ENCODE peak calls at places on chromosomes 2 and 18, in ten cellular contexts. W is GM23248, D is hepatocyte, B is uterus, J is Peyer's patch, G is endodermal cell, E is psoas muscle, O is upper lobe of right lung, C is SJSA1, M is neural progenitor cell. P is an unnamed sample.

GRCh38 chr2:65834062-65834461 is 401.7 kb upstream of the SPRED2 start:
- DNase-seq in M (no peak), E (no peak), W (no peak), O (no peak), D (no peak), B (no peak), J (no peak), C (no peak), G (peak; percentile 46), P (no peak)

GRCh38 chr2:112927745-112928144 is 16.8 kb downstream of the IL37 start:
- DNase-seq in G (no peak), C (no peak), O (no peak), D (no peak), E (no peak), J (no peak), M (no peak), W (peak; percentile 12), B (no peak), P (no peak)

GRCh38 chr2:204108301-204108700 is 171.7 kb downstream of the ICOS start:
- DNase-seq in M (peak; percentile 73), J (no peak), G (peak; percentile 80), O (no peak), C (peak; percentile 48), B (peak; percentile 51), W (peak; percentile 9), E (no peak), D (peak; percentile 53), P (no peak)

GRCh38 chr2:88880441-88880953 is 189.0 kb downstream of the RPIA start:
- DNase-seq in G (peak; percentile 50), O (no peak), C (no peak), J (peak; percentile 29), D (peak; percentile 13), W (peak; percentile 64), E (no peak), B (peak; percentile 16), M (peak; percentile 11), P (no peak)

GRCh38 chr18:63160172-63160995 is 159.2 kb downstream of the BCL2 start:
- DNase-seq in O (no peak), W (no peak), G (no peak), D (no peak), E (no peak), B (no peak), J (no peak), C (no peak), M (no peak), P (no peak)

GRCh38 chr2:71531522-71532047 is 78.2 kb downstream of the DYSF start:
- DNase-seq in B (no peak), G (peak; percentile 30), M (no peak), W (peak; percentile 64), E (no peak), J (no peak), C (no peak), O (no peak), D (peak; percentile 25), P (no peak)

GRCh38 chr2:112712903-112713584 is 7.8 kb upstream of the NT5DC4 start:
- DNase-seq in M (no peak), G (no peak), W (peak; percentile 93), E (no peak), J (no peak), C (peak; percentile 36), D (no peak), B (no peak), O (no peak), P (no peak)

GRCh38 chr18:3454365-3455089 is 4.6 kb downstream of the TGIF1 start:
- DNase-seq in O (no peak), M (peak; percentile 76), D (peak; percentile 70), B (peak; percentile 40), C (no peak), W (peak; percentile 73), G (peak; percentile 79), E (no peak), J (peak; percentile 55), P (no peak)

DNA sequence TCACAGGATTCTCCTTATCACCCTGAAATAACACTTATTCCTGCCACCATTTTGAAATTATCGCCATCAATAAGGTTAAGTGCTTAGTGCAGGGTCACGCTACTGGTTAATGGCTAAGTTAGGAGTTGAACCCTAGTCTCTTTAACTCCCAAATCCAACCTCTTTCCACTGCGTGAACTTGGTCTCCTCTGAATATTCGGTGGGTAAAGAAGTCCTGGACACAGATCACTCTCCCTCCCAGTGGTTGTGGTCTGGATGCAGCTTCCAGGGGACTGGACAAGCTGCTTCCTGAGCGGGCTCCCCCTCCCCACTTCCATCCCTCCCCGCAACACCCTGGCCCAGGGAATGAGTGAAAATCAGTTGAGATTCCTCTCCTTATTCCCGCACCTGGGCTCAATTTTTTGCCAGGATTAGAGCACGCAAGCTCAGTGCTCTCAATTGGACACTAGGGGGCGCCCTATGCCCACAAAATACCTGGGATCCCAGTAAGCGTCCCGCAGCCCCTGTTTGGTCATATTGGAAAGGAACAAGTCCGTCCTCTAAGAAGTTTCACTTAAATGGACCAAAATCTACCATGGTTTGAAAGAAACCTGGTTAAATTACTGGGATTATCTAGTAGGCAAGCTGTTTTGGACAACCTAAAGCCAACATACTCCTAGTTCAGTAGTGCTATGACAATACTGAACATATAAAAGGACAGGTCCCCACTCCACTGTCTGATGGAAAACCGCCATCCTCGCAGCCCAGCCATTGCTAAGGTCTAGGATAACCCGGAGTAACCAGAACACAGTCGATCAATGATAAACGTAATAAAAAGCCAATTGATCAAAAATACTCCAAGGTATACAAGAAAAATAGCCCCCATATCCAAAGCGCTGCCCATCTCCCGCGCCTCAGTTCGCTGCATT is 40.4 kb downstream of the DHRS9 start:
- DNase-seq in D (peak; percentile 90), J (peak; percentile 55), W (peak; percentile 75), E (peak; percentile 71), C (peak; percentile 77), B (peak; percentile 40), M (peak; percentile 91), O (peak; percentile 80), G (peak; percentile 94), P (peak; percentile 70)
- H3K4me1 ChIP-seq in D (no peaks in the 10 kb centered on the region), J (no peaks in the 10 kb centered on the region), W (no peaks in the 10 kb centered on the region), E (no peaks in the 10 kb centered on the region), C (no peaks in the 10 kb centered on the region), B (no peaks in the 10 kb centered on the region), M (peaks cover 12% of the 10 kb centered on the region), O (peaks cover 12% of the 10 kb centered on the region), G (no peaks in the 10 kb centered on the region), P (no peaks in the 10 kb centered on the region)

GRCh38 chr2:69907216-69907615 is 7.7 kb upstream of the MXD1 start:
- DNase-seq in G (no peak), M (no peak), E (no peak), C (no peak), B (no peak), J (no peak), D (no peak), O (no peak), W (no peak), P (no peak)

DNA sequence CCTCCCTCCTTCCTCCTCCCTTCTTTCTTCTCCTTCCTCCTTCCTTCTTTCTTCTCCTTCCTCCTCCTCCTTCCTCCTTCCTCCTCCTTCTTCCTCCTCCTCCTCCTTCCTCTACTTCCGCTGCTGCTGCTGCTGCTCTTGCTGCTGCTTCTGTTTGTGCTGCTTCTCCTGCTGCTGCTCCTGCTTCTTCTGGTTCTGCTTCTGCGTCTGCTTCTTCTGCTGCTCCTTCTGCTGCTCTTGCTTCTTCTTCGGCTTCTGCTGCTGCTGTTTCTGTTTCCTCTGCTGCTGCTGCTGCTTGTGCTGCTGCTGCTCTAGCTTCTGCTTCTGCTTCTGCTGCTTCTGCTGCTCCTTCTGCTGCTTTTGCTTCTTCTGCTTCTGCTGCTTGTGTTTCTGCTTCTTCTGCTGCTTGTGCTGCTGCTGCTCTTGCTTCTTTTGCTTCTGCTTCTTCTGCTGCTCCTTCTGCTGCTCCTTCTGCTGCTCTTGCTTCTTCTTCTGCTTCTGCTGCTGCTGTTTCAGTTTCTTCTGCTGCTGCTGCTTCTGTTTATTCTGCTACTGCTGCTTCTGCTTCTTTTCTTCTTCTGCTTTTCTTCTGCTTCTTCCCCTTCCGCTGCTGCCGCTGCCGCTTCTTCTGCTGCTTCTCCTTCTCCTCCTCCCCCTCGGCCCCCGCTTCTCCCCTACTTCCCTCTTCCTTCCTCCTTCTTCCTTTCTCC is 8.6 kb downstream of the SNRNP27 start:
- DNase-seq in C (no peak), E (no peak), M (no peak), D (no peak), G (no peak), W (no peak), J (peak; percentile 72), O (peak; percentile 74), B (no peak), P (no peak)
- H3K27ac ChIP-seq in C (no peak overlapping the region), E (no peak overlapping the region), M (no peak overlapping the region), D (no peak overlapping the region), G (no peak overlapping the region), W (no peak overlapping the region), J (peak overlapping the region; percentile 77), O (no peak overlapping the region), B (no peak overlapping the region), P (no peak overlapping the region)

GRCh38 chr2:21041943-21042707 is 1.7 kb downstream of the APOB start:
- DNase-seq in B (no peak), W (peak; percentile 20), J (no peak), O (no peak), C (no peak), G (no peak), M (no peak), D (peak; percentile 51), E (no peak), P (no peak)

GRCh38 chr2:21042708-21042957 is 1.2 kb downstream of the APOB start:
- DNase-seq in O (no peak), M (no peak), G (no peak), B (no peak), D (no peak), E (no peak), C (no peak), J (no peak), W (no peak), P (no peak)

GRCh38 chr2:21042958-21043743 is 722 bp downstream of the APOB start:
- DNase-seq in D (peak; percentile 86), B (peak; percentile 58), E (peak; percentile 78), J (peak; percentile 48), O (peak; percentile 77), M (peak; percentile 91), W (peak; percentile 62), G (peak; percentile 90), C (no peak), P (peak; percentile 71)

GRCh38 chr2:21044694-21045371 is 960 bp upstream of the APOB start:
- DNase-seq in C (no peak), M (no peak), W (no peak), G (no peak), O (no peak), E (no peak), B (no peak), J (no peak), D (no peak), P (no peak)

GRCh38 chr2:21043744-21044532 is at the start of gene APOB:
- DNase-seq in M (peak; percentile 85), J (no peak), O (peak; percentile 65), G (peak; percentile 87), W (peak; percentile 24), C (no peak), D (peak; percentile 78), E (peak; percentile 55), B (no peak), P (peak; percentile 16)
- H3K4me3 ChIP-seq in M (peak within 1 kb of the TSS; percentile 49), J (no peak within 1 kb of the TSS), O (no peak within 1 kb of the TSS), G (peak within 1 kb of the TSS; percentile 75), W (no peak within 1 kb of the TSS), C (no peak within 1 kb of the TSS), D (peak within 1 kb of the TSS; percentile 14), E (peak within 1 kb of the TSS; percentile 51), B (no peak within 1 kb of the TSS), P (peak within 1 kb of the TSS; percentile 56)

GRCh38 chr18:26548144-26549102 is at the start of gene KCTD1:
- DNase-seq in G (peak; percentile 96), J (peak; percentile 39), W (peak; percentile 91), E (peak; percentile 91), M (peak; percentile 93), O (peak; percentile 89), B (peak; percentile 66), C (peak; percentile 82), D (peak; percentile 91), P (peak; percentile 82)

GRCh38 chr18:26546875-26547301 is 1.5 kb downstream of the KCTD1 start:
- DNase-seq in B (peak; percentile 12), J (no peak), M (peak; percentile 52), C (no peak), W (no peak), D (no peak), G (peak; percentile 81), O (no peak), E (peak; percentile 50), P (no peak)

GRCh38 chr18:26546170-26546874 is 2.0 kb downstream of the KCTD1 start:
- DNase-seq in W (no peak), M (peak; percentile 67), C (no peak), B (no peak), E (no peak), D (no peak), O (no peak), G (no peak), J (no peak), P (no peak)

GRCh38 chr18:26549103-26549485 is 741 bp upstream of the KCTD1 start:
- DNase-seq in D (peak; percentile 38), J (no peak), G (peak; percentile 83), B (no peak), C (peak; percentile 49), E (peak; percentile 55), O (peak; percentile 70), W (peak; percentile 74), M (no peak), P (peak; percentile 16)

GRCh38 chr18:26547302-26548143 is 830 bp downstream of the KCTD1 start:
- DNase-seq in G (peak; percentile 93), W (peak; percentile 80), O (peak; percentile 86), C (no peak), J (peak; percentile 29), E (peak; percentile 73), B (peak; percentile 69), D (peak; percentile 92), M (peak; percentile 92), P (peak; percentile 69)
- H3K4me1 ChIP-seq in G (peaks cover 9% of the 10 kb centered on the region), W (peaks cover 19% of the 10 kb centered on the region), O (peaks cover 29% of the 10 kb centered on the region), C (peaks cover 30% of the 10 kb centered on the region), J (peaks cover 11% of the 10 kb centered on the region), E (peaks cover 17% of the 10 kb centered on the region), B (peaks cover 12% of the 10 kb centered on the region), D (peaks cover 42% of the 10 kb centered on the region), M (peaks cover 53% of the 10 kb centered on the region), P (peaks cover 77% of the 10 kb centered on the region)